ENCODE peak calls at places on chromosomes 12 and 14, in eight cellular contexts. W is BJ, M is GM03348, U is T-helper 17 cell, H is foreskin fibroblast, P is midbrain, I is lower lobe of right lung, D is frontal cortex. F is an unnamed sample.

GRCh38 chr12:69732088-69732487 is 6.6 kb upstream of the RAB3IP start:
- DNase-seq in I (no peak), P (no peak), H (peak), U (no peak), W (no peak), M (no peak), D (no peak), F (no peak)

GRCh38 chr12:22459872-22460490 is 84.4 kb downstream of the C2CD5 start:
- DNase-seq in P (peak), U (no peak), H (peak), M (peak), W (no peak), D (no peak), I (no peak), F (peak)

GRCh38 chr14:23544511-23545447 is 6.8 kb downstream of the ZFHX2 start:
- DNase-seq in W (no peak), M (no peak), U (no peak), D (no peak), H (peak), I (no peak), P (peak), F (no peak)

GRCh38 chr12:131223791-131224567 is 270.3 kb downstream of the ADGRD1 start:
- DNase-seq in I (no peak), D (no peak), M (no peak), H (no peak), U (no peak), W (no peak), P (no peak), F (no peak)

GRCh38 chr12:124510301-124510970 is 57.0 kb downstream of the NCOR2 start:
- DNase-seq in D (no peak), M (no peak), U (no peak), H (no peak), W (no peak), I (no peak), P (peak), F (no peak)

GRCh38 chr14:102917469-102918211 is 4.8 kb upstream of the AMN start:
- DNase-seq in D (no peak), I (peak), H (peak), W (no peak), M (peak), U (peak), P (peak), F (peak)

GRCh38 chr12:130183585-130184370 is 21.5 kb downstream of the FZD10 start:
- DNase-seq in D (no peak), P (no peak), U (no peak), W (no peak), I (no peak), M (no peak), H (no peak), F (no peak)

GRCh38 chr12:40692617-40693502 is 621 bp downstream of the CNTN1 start:
- DNase-seq in U (no peak), D (no peak), H (peak), I (peak), W (no peak), P (peak), M (peak), F (no peak)

GRCh38 chr14:93984987-93985410 is 8.6 kb upstream of the ASB2 start:
- DNase-seq in I (peak), U (no peak), W (peak), M (peak), H (peak), D (no peak), P (no peak), F (no peak)

GRCh38 chr12:67661311-67662011 is 12.9 kb downstream of the DYRK2 start:
- DNase-seq in P (peak), M (peak), H (peak), W (peak), U (no peak), D (no peak), I (no peak), F (no peak)

GRCh38 chr12:114692558-114693531 is 8.9 kb upstream of the TBX3 start:
- DNase-seq in P (no peak), M (peak), I (no peak), H (peak), D (peak), U (no peak), W (no peak), F (no peak)

GRCh38 chr12:92408072-92408900 is 262.6 kb upstream of the BTG1 start:
- DNase-seq in D (no peak), H (peak), U (peak), I (no peak), W (no peak), P (no peak), M (peak), F (peak)

GRCh38 chr12:108526482-108527234 is 11.6 kb downstream of the FICD start:
- DNase-seq in W (no peak), U (no peak), M (peak), I (no peak), D (no peak), P (no peak), H (peak), F (no peak)

GRCh38 chr12:131982041-131982440 is 32.3 kb downstream of the EP400 start:
- DNase-seq in U (no peak), P (no peak), W (no peak), H (no peak), M (no peak), D (no peak), I (no peak), F (no peak)

GRCh38 chr14:104323551-104324175 is 185.3 kb downstream of the KIF26A start:
- DNase-seq in U (no peak), D (no peak), P (no peak), I (no peak), M (no peak), H (no peak), W (no peak), F (peak)

GRCh38 chr14:30196861-30197260 is 269.2 kb upstream of the PRKD1 start:
- DNase-seq in P (no peak), W (no peak), H (no peak), M (no peak), I (no peak), U (no peak), D (no peak), F (no peak)